ENCODE peak calls at places on chromosomes 2 and 18, in five cellular contexts. I is adrenal gland, A is IMR-90, Y is heart left ventricle, K is Peyer's patch. G is an unnamed sample. For H3K4me1, the result is how much of the 10 kb centered on the place peaks cover.

GRCh38 chr18:39721712-39722111 is 2156.1 kb upstream of the CELF4 start:
- DNase-seq in I (no peak), A (peak), Y (no peak), K (no peak), G (no peak)

GRCh38 chr2:187581125-187581896 is 27.1 kb upstream of the TFPI start:
- DNase-seq in I (no peak), A (peak), Y (no peak), K (peak), G (no peak)

GRCh38 chr2:27737676-27738348 is 33.7 kb upstream of the MRPL33 start:
- DNase-seq in I (peak), A (peak), Y (no peak), K (peak), G (no peak)

GRCh38 chr18:77134611-77135010 is 2.0 kb upstream of the MBP start:
- DNase-seq in I (no peak), A (no peak), Y (no peak), K (no peak), G (no peak)

GRCh38 chr2:150282821-150283309 is 204.6 kb downstream of the RND3 start:
- DNase-seq in I (peak), A (peak), Y (peak), K (no peak), G (no peak)

GRCh38 chr2:169034256-169034655 is 3.1 kb upstream of the ABCB11 start:
- DNase-seq in I (no peak), A (no peak), Y (no peak), K (no peak), G (no peak)

GRCh38 chr2:149741646-149742045 is 154.1 kb upstream of the MMADHC start:
- DNase-seq in I (no peak), A (peak), Y (no peak), K (no peak), G (no peak)

GRCh38 chr2:113010088-113010487 is 4.8 kb downstream of the IL36A start:
- DNase-seq in I (no peak), A (peak), Y (no peak), K (no peak), G (no peak)

GRCh38 chr2:16763493-16763899 is 97.9 kb upstream of the CYRIA start:
- DNase-seq in I (no peak), A (no peak), Y (no peak), K (no peak), G (no peak)

GRCh38 chr2:168404764-168405163 is 51.3 kb upstream of the CERS6 start:
- DNase-seq in I (no peak), A (no peak), Y (no peak), K (no peak), G (no peak)

GRCh38 chr2:226756131-226756530 is 43.5 kb downstream of the IRS1 start:
- DNase-seq in I (no peak), A (peak), Y (no peak), K (no peak), G (no peak)

GRCh38 chr2:222613715-222614331 is 42.1 kb downstream of the FARSB start:
- DNase-seq in I (no peak), A (peak), Y (no peak), K (no peak), G (peak)

GRCh38 chr18:11259421-11259820 is 110.1 kb upstream of the PIEZO2 start:
- DNase-seq in I (peak), A (no peak), Y (peak), K (peak), G (peak)

GRCh38 chr18:58216071-58216471 is 172.0 kb downstream of the NEDD4L start:
- DNase-seq in I (peak), A (no peak), Y (no peak), K (no peak), G (peak)

GRCh38 chr2:189260361-189260761 is 80.8 kb upstream of the COL5A2 start:
- DNase-seq in I (no peak), A (peak), Y (no peak), K (no peak), G (no peak)

GRCh38 chr2:96342085-96342484 is 6.5 kb downstream of the NCAPH start:
- DNase-seq in I (peak), A (peak), Y (no peak), K (peak), G (no peak)

GRCh38 chr18:44181951-44182350 is 498.7 kb upstream of the SETBP1 start:
- DNase-seq in I (no peak), A (no peak), Y (no peak), K (no peak), G (no peak)

GRCh38 chr2:226665306-226665831 is 134.3 kb downstream of the IRS1 start:
- DNase-seq in I (no peak), A (no peak), Y (no peak), K (no peak), G (no peak)

GRCh38 chr2:188693771-188694170 is 280.4 kb upstream of the COL3A1 start:
- DNase-seq in I (no peak), A (no peak), Y (no peak), K (no peak), G (no peak)

GRCh38 chr2:240340361-240340761 is 95.1 kb upstream of the GPC1 start:
- DNase-seq in I (no peak), A (no peak), Y (no peak), K (peak), G (no peak)

GRCh38 chr2:72222829-72223564 is 75.3 kb upstream of the CYP26B1 start:
- DNase-seq in I (no peak), A (peak), Y (no peak), K (no peak), G (no peak)

GRCh38 chr2:44972771-44973535 is 31.5 kb downstream of the SIX3 start:
- DNase-seq in I (no peak), A (no peak), Y (no peak), K (no peak), G (no peak)

GRCh38 chr2:235923859-235924674 is 244.1 kb downstream of the GBX2 start:
- DNase-seq in I (no peak), A (no peak), Y (no peak), K (no peak), G (no peak)

GRCh38 chr2:219281588-219281987 is 2.4 kb downstream of the DNAJB2 start:
- DNase-seq in I (no peak), A (no peak), Y (no peak), K (no peak), G (no peak)

GRCh38 chr18:12443631-12444030 is 35.9 kb downstream of the PRELID3A start:
- DNase-seq in I (no peak), A (peak), Y (no peak), K (no peak), G (no peak)

GRCh38 chr2:231933916-231934401 is 7.8 kb upstream of the NPPC start:
- DNase-seq in I (no peak), A (no peak), Y (peak), K (peak), G (no peak)

GRCh38 chr18:13527730-13528129 is 198.6 kb downstream of the FAM210A start:
- DNase-seq in I (no peak), A (no peak), Y (no peak), K (no peak), G (no peak)

GRCh38 chr18:45324489-45325111 is 290.7 kb upstream of the SLC14A2 start:
- DNase-seq in I (peak), A (peak), Y (peak), K (peak), G (peak)

GRCh38 chr2:101696272-101697123 is 1.0 kb upstream of the MAP4K4 start:
- DNase-seq in I (no peak), A (no peak), Y (peak), K (no peak), G (peak)

GRCh38 chr2:3667151-3667631 is 9.2 kb downstream of the ALLC start:
- DNase-seq in I (no peak), A (peak), Y (no peak), K (peak), G (peak)

GRCh38 chr2:71455741-71456569 is 2.6 kb downstream of the DYSF start:
- DNase-seq in I (no peak), A (no peak), Y (peak), K (no peak), G (no peak)

GRCh38 chr2:238257786-238258700 is 18.2 kb upstream of the HES6 start:
- DNase-seq in I (no peak), A (no peak), Y (peak), K (no peak), G (no peak)

GRCh38 chr2:2056531-2056930 is 274.5 kb downstream of the MYT1L start:
- DNase-seq in I (no peak), A (no peak), Y (no peak), K (no peak), G (no peak)

GRCh38 chr2:216970369-216970915 is 110.6 kb upstream of the TNP1 start:
- DNase-seq in I (no peak), A (no peak), Y (no peak), K (no peak), G (peak)

GRCh38 chr2:121084137-121084680 is 200.8 kb downstream of the TFCP2L1 start:
- DNase-seq in I (no peak), A (no peak), Y (no peak), K (no peak), G (no peak)

GRCh38 chr2:88658890-88659881 is 31.9 kb upstream of the EIF2AK3 start:
- DNase-seq in I (peak), A (peak), Y (peak), K (peak), G (no peak)

GRCh38 chr2:231111987-231112386 is 12.9 kb downstream of the HTR2B start:
- DNase-seq in I (no peak), A (peak), Y (no peak), K (no peak), G (no peak)

GRCh38 chr2:69811591-69811990 is 17.9 kb upstream of the GMCL1 start:
- DNase-seq in I (no peak), A (no peak), Y (no peak), K (no peak), G (no peak)

GRCh38 chr2:70829916-70830315 is 5.7 kb downstream of the CD207 start:
- DNase-seq in I (no peak), A (no peak), Y (no peak), K (no peak), G (no peak)

GRCh38 chr2:31329081-31329605 is 85.4 kb downstream of the XDH start:
- DNase-seq in I (no peak), A (no peak), Y (no peak), K (no peak), G (no peak)

DNA sequence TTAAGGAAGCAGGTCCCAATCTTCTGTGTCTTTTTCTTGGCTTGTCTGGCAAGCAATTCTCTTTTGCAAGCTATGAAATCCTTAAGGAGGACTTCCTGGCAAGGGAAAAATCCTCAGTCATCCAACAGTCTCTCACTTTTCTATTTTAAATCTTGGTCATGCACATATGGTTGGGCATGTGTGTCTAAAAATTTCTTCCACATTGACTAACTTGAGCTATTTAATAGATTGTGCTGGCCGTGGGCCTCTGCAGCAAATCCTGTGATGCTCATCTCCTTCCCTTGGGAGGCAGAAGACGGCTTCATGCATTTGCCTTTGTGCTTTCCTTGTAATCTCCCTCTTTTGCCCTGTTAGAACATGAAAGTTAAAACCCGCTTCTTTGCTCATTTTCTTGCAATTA is 634.3 kb upstream of the FANCL start:
- DNase-seq in I (no peak), A (no peak), Y (no peak), K (no peak), G (no peak)
- H3K4me3 ChIP-seq in I (no peak), A (no peak), Y (no peak), K (no peak), G (no peak)

GRCh38 chr2:159921752-159922404 is 123.9 kb upstream of the CD302 start:
- DNase-seq in I (peak), A (peak), Y (peak), K (peak), G (peak)
- TF ChIP-seq POLR2A in I (no peak), A (no peak), Y (no peak), K (no peak), G (no peak)

DNA sequence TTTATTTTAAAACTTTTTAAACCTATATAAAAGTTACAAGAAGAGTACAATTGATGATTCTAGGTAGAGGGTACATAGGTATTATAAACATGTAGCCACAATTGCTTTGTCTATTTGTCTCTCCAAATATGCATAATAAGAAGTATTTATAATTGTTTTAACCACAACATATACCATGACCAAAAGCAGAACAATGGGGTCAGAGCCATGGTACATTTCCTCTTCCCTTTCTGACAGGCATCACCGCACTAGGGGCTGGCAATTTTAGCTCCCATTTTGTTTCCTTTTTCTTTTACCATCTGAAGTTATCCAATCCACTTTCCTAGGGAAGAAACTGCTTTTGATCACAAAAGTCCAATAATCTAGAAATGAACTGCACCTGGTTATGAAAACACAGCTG is 49.3 kb downstream of the TMX3 start:
- DNase-seq in I (no peak), A (no peak), Y (no peak), K (no peak), G (no peak)
- H3K4me1 ChIP-seq in I (under half), A (under half), Y (under half), K (under half), G (under half)

GRCh38 chr2:39240758-39241157 is 3.0 kb downstream of the CDKL4 start:
- DNase-seq in I (no peak), A (no peak), Y (no peak), K (no peak), G (no peak)

GRCh38 chr2:39241588-39241987 is 2.2 kb downstream of the CDKL4 start:
- DNase-seq in I (no peak), A (no peak), Y (no peak), K (no peak), G (no peak)

GRCh38 chr2:39247512-39247911 is 3.7 kb upstream of the CDKL4 start:
- DNase-seq in I (no peak), A (no peak), Y (no peak), K (no peak), G (no peak)

GRCh38 chr2:39246382-39246980 is 2.7 kb upstream of the CDKL4 start:
- DNase-seq in I (no peak), A (no peak), Y (no peak), K (no peak), G (no peak)

DNA sequence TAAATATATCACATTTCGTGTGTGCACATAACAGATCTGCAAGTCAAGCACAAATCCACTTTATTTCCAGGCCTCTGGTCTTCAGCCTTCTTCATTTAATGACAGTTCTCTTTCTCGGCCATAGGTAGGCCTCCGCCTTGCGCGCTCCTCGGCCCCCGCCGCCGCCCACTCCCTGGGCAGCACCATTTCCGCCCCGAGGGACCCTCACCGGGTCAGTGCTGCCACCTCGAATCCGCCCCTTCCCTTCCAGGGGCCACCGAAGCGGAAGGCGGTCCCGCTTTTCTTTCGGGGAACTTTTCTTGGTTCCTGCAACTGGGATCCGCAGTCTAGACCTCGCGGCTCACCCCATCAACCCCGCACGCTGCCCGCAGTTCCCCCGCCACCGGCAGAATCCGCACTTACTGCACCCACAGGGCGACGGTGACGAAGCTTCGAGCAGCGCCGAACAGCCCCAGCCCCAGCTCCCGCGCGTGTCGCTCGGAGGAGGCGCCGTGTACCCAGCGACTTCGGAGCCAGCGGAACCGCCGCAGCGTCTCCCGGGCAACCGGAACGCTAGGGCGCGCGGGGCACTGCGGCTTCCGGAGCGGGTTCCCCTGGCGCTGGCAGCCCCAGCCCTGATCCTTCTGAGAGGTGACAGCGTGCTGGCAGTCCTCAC is at the start of gene CDKL4:
- DNase-seq in I (no peak), A (no peak), Y (peak), K (peak), G (peak)
- H3K4me3 ChIP-seq in I (peak), A (peak), Y (peak), K (peak), G (no peak)

DNA sequence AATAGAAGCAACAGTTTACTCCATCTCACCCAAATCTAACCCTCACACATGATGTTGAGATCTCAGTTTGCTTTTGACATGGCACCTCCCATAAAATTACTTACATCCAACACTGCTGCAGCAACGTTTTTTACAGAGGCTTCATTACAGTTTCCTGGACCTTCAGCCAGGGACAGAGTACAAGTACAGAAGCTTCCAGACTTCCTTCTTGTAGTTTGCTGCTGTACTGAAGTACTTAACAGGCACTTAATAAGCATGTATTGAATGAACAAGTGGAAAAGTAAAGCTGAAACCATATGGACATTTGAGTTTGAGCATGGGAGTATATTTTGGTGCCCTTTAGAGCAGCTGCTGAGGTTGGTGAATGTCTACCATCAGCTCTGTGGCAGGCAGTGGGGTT is 514.2 kb downstream of the PTPRM start:
- DNase-seq in I (no peak), A (no peak), Y (no peak), K (no peak), G (no peak)
- TF ChIP-seq POLR2A in I (no peak), A (no peak), Y (no peak), K (no peak), G (no peak)

GRCh38 chr2:43199492-43200481 is 26.6 kb downstream of the ZFP36L2 start:
- DNase-seq in I (no peak), A (peak), Y (no peak), K (peak), G (no peak)

GRCh38 chr2:43203373-43203772 is 23.0 kb downstream of the ZFP36L2 start:
- DNase-seq in I (no peak), A (no peak), Y (no peak), K (no peak), G (no peak)

GRCh38 chr2:43202289-43202688 is 24.1 kb downstream of the ZFP36L2 start:
- DNase-seq in I (no peak), A (no peak), Y (no peak), K (no peak), G (no peak)

GRCh38 chr2:43201497-43201896 is 24.9 kb downstream of the ZFP36L2 start:
- DNase-seq in I (no peak), A (no peak), Y (no peak), K (no peak), G (no peak)

GRCh38 chr2:43201016-43201415 is 25.4 kb downstream of the ZFP36L2 start:
- DNase-seq in I (no peak), A (no peak), Y (no peak), K (no peak), G (no peak)
- H3K4me1 ChIP-seq in I (under half), A (under half), Y (under half), K (under half), G (under half)

DNA sequence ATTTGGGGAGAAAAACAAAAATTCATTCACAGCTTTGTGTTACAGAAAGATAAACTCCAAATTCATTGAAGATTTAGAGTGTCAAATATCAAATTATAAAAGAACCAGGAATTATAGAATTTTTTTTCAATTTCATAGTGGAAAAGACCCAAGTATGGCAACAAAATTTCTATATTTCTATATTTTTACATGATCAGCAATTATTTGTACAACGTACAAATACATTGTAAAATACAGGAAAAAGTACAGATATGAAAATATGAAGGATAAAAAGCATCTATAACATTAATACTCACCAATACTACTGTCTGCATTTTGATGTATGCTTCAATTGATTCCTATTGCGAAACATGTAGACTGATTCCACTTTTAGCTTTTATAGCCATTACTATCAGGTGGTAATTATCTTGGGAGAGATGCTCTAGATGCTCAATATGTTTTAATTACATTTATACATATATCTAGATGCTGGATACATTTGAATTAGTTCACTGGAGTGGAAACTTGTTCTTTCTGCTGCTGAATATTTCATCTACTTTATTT is 4.0 kb downstream of the SH3YL1 start:
- DNase-seq in I (no peak), A (no peak), Y (no peak), K (no peak), G (no peak)
- H3K4me3 ChIP-seq in I (no peak), A (no peak), Y (no peak), K (no peak), G (no peak)

GRCh38 chr2:37656512-37657423 is 14.7 kb downstream of the CDC42EP3 start:
- DNase-seq in I (no peak), A (no peak), Y (no peak), K (no peak), G (no peak)
- TF ChIP-seq POLR2A in I (no peak), A (no peak), Y (no peak), K (no peak), G (no peak)

GRCh38 chr2:20219763-20220380 is 5.1 kb downstream of the SDC1 start:
- DNase-seq in I (no peak), A (no peak), Y (peak), K (no peak), G (no peak)
- H3K4me1 ChIP-seq in I (under half), A (under half), Y (under half), K (under half), G (under half)